ENCODE peak calls at places on chromosomes 2 and 18, in five cellular contexts. A is HEK293T, Z is HepG2, E is H1, L is GM12878. Y is an unnamed sample.
A peak's percentile ranks its signal among the peaks of the same experiment; 100 is the strongest.

GRCh38 chr2:12338946-12339697 is 377.6 kb upstream of the TRIB2 start:
- DNase-seq in L (no peak), E (no peak), Z (no peak), A (no peak), Y (no peak)

GRCh38 chr2:39266906-39267434 is 23.2 kb upstream of the CDKL4 start:
- DNase-seq in E (no peak), L (no peak), A (no peak), Z (no peak), Y (no peak)

GRCh38 chr2:124241-124880 is 78.1 kb upstream of the FAM110C start:
- DNase-seq in A (no peak), L (no peak), E (no peak), Z (no peak), Y (no peak)

GRCh38 chr18:39776766-39777165 is 2178.3 kb upstream of the PIK3C3 start:
- DNase-seq in E (no peak), L (no peak), Z (no peak), A (no peak), Y (no peak)

GRCh38 chr2:101047075-101047766 is 45.1 kb downstream of the RPL31 start:
- DNase-seq in Z (no peak), L (no peak), A (no peak), E (no peak), Y (no peak)

GRCh38 chr2:54208364-54209240 is 47.4 kb downstream of the TSPYL6 start:
- DNase-seq in A (no peak), L (no peak), Z (peak; percentile 29), E (no peak), Y (no peak)

GRCh38 chr18:74540689-74541421 is 6.6 kb downstream of the CNDP1 start:
- DNase-seq in Z (no peak), L (no peak), A (no peak), E (no peak), Y (no peak)

GRCh38 chr2:204655626-204656025 is 110.4 kb downstream of the PARD3B start:
- DNase-seq in L (no peak), A (no peak), Z (no peak), E (no peak), Y (no peak)

GRCh38 chr2:5365871-5366461 is 326.2 kb upstream of the SOX11 start:
- DNase-seq in E (peak; percentile 46), L (no peak), A (peak; percentile 73), Z (peak; percentile 62), Y (peak; percentile 72)

GRCh38 chr2:69073928-69074575 is 61.1 kb downstream of the ANTXR1 start:
- DNase-seq in E (no peak), L (no peak), A (no peak), Z (peak; percentile 42), Y (no peak)
- TF ChIP-seq SUZ12 in E (no peak), L (no peak), A (no peak), Z (no peak), Y (no peak)

GRCh38 chr18:58009166-58009565 is 34.9 kb upstream of the NEDD4L start:
- DNase-seq in L (no peak), E (no peak), Z (no peak), A (no peak), Y (no peak)

GRCh38 chr18:58010265-58010664 is 33.8 kb upstream of the NEDD4L start:
- DNase-seq in Z (no peak), A (no peak), L (no peak), E (no peak), Y (no peak)

GRCh38 chr18:58005036-58005435 is 39.0 kb upstream of the NEDD4L start:
- DNase-seq in Z (no peak), A (no peak), E (no peak), L (no peak), Y (no peak)

GRCh38 chr18:58004317-58004716 is 39.7 kb upstream of the NEDD4L start:
- DNase-seq in Z (peak; percentile 61), E (no peak), A (no peak), L (no peak), Y (no peak)

GRCh38 chr18:58005885-58006523 is 38.0 kb upstream of the NEDD4L start:
- DNase-seq in A (no peak), Z (no peak), E (no peak), L (no peak), Y (no peak)
- TF ChIP-seq SUZ12 in A (no peak), Z (no peak), E (no peak), L (no peak), Y (no peak)

GRCh38 chr2:68997401-68997800 is 15.6 kb upstream of the ANTXR1 start:
- DNase-seq in E (no peak), L (no peak), A (no peak), Z (no peak), Y (no peak)

GRCh38 chr2:68992933-68993332 is 18.5 kb downstream of the GKN1 start:
- DNase-seq in E (no peak), A (no peak), Z (no peak), L (no peak), Y (no peak)

GRCh38 chr2:68993660-68994059 is 19.2 kb downstream of the GKN1 start:
- DNase-seq in E (no peak), L (no peak), A (no peak), Z (peak; percentile 77), Y (no peak)

GRCh38 chr2:68994864-68995263 is 18.1 kb upstream of the ANTXR1 start:
- DNase-seq in Z (no peak), L (no peak), E (no peak), A (no peak), Y (no peak)

GRCh38 chr2:68995911-68996310 is 17.1 kb upstream of the ANTXR1 start:
- DNase-seq in L (no peak), A (no peak), Z (peak; percentile 40), E (no peak), Y (no peak)
- TF ChIP-seq SUZ12 in L (no peak), A (no peak), Z (no peak), E (no peak), Y (no peak)

DNA sequence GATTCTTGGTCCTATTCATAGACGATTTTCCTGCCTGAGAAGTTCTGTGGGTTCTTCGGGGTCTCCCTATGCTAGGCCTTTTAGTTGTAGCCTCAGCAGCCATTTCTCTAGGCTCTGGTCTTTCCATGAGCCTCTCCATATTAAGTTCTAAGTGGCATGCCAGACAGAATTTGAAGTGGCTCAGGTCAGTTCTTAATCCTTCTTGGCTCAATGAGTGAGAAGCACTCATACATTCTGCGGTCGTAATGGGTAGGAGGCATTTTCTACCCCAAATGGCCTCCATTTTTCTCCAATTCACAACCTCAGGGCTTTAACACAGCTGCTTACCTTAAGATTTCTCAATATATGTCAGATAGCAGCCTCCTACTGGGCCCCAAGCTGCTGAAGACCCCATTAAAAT is 405.3 kb upstream of the GALNT5 start:
- DNase-seq in E (no peak), Z (no peak), L (no peak), A (no peak), Y (no peak)
- TF ChIP-seq SUZ12 in E (no peak), Z (no peak), L (no peak), A (no peak), Y (no peak)